ENCODE peak calls at places on chromosomes 1 and 21, in seven cellular contexts. U is neural crest cell, Z is IMR-90, O is Peyer's patch, L is progenitor cell of endocrine pancreas, V is heart right ventricle, X is mammary epithelial cell. B is an unnamed sample.
A peak's percentile ranks its signal among the peaks of the same experiment; 100 is the strongest.

GRCh38 chr1:33470495-33471012 is 1.9 kb upstream of the ZSCAN20 start:
- DNase-seq in U (peak; percentile 66), V (peak; percentile 72), O (peak; percentile 78), Z (peak; percentile 88), L (no peak), X (peak; percentile 87), B (peak; percentile 72)

GRCh38 chr1:4213599-4213998 is 313.5 kb upstream of the C1orf174 start:
- DNase-seq in U (no peak), O (no peak), X (no peak), Z (no peak), V (no peak), L (no peak), B (no peak)

GRCh38 chr21:34698270-34699015 is 29.6 kb downstream of the CLIC6 start:
- DNase-seq in O (no peak), V (no peak), L (no peak), X (no peak), Z (no peak), U (no peak), B (no peak)

GRCh38 chr1:212987702-212988322 is 27.9 kb downstream of the ANGEL2 start:
- DNase-seq in L (no peak), O (no peak), Z (peak; percentile 77), V (no peak), U (no peak), X (peak; percentile 37), B (no peak)

GRCh38 chr1:30378991-30379581 is 344.3 kb downstream of the MATN1 start:
- DNase-seq in V (no peak), O (no peak), L (no peak), X (peak; percentile 80), U (peak; percentile 21), Z (peak; percentile 69), B (no peak)

GRCh38 chr1:38724160-38725131 is 135.1 kb downstream of the RRAGC start:
- DNase-seq in L (no peak), U (no peak), X (no peak), V (no peak), O (no peak), Z (no peak), B (no peak)

GRCh38 chr21:34528131-34528561 is 16.1 kb upstream of the KCNE1 start:
- DNase-seq in U (no peak), O (no peak), V (no peak), Z (peak; percentile 51), L (no peak), X (no peak), B (no peak)

GRCh38 chr1:30383131-30383793 is 340.1 kb downstream of the MATN1 start:
- DNase-seq in X (no peak), V (no peak), L (no peak), U (no peak), O (no peak), Z (no peak), B (no peak)

GRCh38 chr1:175200626-175201025 is 8.1 kb upstream of the KIAA0040 start:
- DNase-seq in U (no peak), L (no peak), Z (no peak), X (no peak), O (no peak), V (no peak), B (no peak)

GRCh38 chr1:51724797-51725196 is 107.9 kb downstream of the OSBPL9 start:
- DNase-seq in L (no peak), Z (no peak), U (no peak), O (no peak), X (no peak), V (no peak), B (no peak)

GRCh38 chr1:96370752-96371151 is 350.8 kb upstream of the PTBP2 start:
- DNase-seq in L (no peak), U (no peak), V (no peak), Z (peak; percentile 96), X (peak; percentile 60), O (no peak), B (no peak)

GRCh38 chr1:228083871-228084278 is 1.4 kb downstream of the ARF1 start:
- DNase-seq in U (no peak), O (no peak), X (no peak), L (no peak), Z (peak; percentile 22), V (no peak), B (no peak)

GRCh38 chr1:244548558-244549115 is 87.6 kb downstream of the CATSPERE start:
- DNase-seq in U (no peak), O (no peak), L (no peak), Z (no peak), V (no peak), X (no peak), B (no peak)

GRCh38 chr1:231414260-231415016 is 7.6 kb downstream of the EGLN1 start:
- DNase-seq in O (no peak), U (no peak), V (no peak), L (no peak), Z (no peak), X (no peak), B (no peak)

GRCh38 chr1:43273708-43274107 is 3.9 kb downstream of the TMEM125 start:
- DNase-seq in O (no peak), U (no peak), X (no peak), L (no peak), V (no peak), Z (no peak), B (no peak)

GRCh38 chr1:101003012-101003650 is 22.5 kb downstream of the DPH5 start:
- DNase-seq in L (no peak), O (no peak), Z (no peak), U (no peak), X (peak; percentile 5), V (no peak), B (no peak)

GRCh38 chr1:176682830-176683229 is 219.9 kb downstream of the PAPPA2 start:
- DNase-seq in V (no peak), X (no peak), L (no peak), O (no peak), U (no peak), Z (no peak), B (no peak)

DNA sequence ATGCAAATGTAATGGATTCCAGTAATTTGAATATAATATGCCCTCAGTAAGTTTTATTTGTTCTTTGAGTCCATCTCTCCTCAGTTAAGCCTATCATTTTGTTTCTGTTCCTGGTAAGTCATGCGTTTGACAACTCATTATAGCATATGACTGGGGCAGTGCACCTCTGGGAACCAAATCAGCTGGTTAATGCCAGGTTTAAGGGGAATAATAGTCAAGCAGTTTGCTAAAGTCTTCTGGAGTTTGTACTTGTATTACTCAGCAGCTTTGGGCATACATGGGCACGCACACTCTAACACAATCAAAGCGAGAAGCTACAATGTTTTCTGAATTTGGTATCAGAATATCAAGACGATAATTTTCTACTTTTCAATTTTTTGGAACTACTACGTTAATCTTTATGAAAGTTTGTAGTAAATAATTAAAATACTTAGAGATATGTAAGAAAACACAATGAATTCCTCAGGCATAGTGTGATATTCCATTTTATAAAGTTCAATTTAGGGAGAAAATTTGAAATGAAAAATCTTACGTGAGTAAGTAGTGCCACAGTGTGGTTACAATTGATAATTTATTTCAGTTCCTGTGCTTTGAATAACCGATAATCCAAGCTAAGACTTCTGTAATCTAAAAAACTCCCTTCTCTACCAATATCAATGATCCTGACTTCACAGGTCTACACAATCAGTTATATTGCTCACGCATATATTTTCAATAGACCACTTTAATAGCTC is 43.8 kb upstream of the KCTD3 start:
- DNase-seq in U (no peak), O (no peak), Z (peak; percentile 52), V (no peak), L (no peak), X (no peak), B (no peak)
- TF ChIP-seq CTCF in U (peak; percentile 66), O (no peak), Z (peak; percentile 58), V (peak; percentile 37), L (peak; percentile 49), X (no peak), B (no peak)

DNA sequence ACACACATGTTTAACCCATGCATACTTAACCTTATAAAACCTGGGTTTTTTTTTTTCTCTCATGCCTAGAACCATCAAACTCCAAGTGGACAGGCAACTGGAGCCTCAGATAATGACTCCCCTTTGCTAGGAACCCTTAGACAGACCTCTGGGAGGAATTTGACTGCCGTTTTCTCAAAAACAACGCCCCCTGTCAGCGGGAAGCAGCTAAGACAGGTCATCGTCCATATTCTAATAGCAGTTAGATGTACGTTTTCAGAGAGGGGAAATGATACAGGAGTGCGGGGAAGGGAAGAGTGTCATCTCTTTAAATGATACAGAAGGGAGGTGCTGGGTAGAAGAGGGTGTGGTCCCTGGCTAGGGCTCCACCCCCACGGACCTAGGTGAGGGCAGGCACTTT is 34.7 kb downstream of the LRRC3 start:
- DNase-seq in X (no peak), V (no peak), Z (no peak), O (no peak), L (no peak), U (no peak), B (no peak)
- TF ChIP-seq CTCF in X (no peak), V (no peak), Z (no peak), O (no peak), L (no peak), U (peak; percentile 41), B (no peak)

DNA sequence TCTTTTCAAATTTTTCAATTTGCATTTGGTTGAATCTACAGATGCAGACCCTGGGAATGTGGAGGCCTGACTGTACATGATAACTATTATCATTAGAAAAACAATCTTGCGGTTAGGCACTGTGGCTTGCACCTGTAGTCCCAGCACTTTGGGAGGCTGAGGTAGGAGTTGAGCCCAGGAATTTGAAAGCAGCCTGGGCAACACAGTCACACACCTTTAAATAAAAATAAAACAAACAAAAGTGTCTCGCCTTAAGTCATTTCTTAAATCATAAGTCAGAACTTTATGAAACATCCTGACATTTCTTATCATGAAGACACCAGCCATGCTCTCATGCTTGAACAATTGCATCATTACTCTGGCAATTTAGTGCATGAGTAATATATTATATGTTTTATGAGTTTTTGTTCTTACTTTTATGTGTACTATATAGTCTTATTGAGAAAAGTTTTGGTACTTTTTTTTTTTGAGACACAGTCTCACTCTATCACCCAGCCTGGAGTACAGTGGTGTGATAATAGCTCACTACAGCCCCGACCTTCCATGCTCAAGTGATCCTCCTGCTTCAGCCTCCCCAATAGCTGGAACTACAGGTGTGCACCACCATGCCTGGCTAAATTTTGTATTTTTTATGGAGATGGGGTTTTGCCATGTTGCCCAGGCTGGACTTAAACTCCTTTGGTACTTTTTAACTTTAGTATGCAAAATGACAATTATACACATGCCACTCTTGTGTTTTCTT is 7.8 kb downstream of the TBX19 start:
- DNase-seq in U (no peak), L (no peak), X (peak; percentile 75), O (no peak), V (no peak), Z (peak; percentile 65), B (no peak)
- TF ChIP-seq CTCF in U (no peak), L (no peak), X (no peak), O (no peak), V (no peak), Z (no peak), B (no peak)

GRCh38 chr1:178057131-178057765 is 36.7 kb upstream of the RASAL2 start:
- DNase-seq in L (no peak), X (no peak), O (no peak), Z (no peak), U (no peak), V (no peak), B (no peak)

GRCh38 chr1:178055779-178056471 is 38.0 kb upstream of the RASAL2 start:
- DNase-seq in X (no peak), O (no peak), Z (peak; percentile 25), L (no peak), U (no peak), V (no peak), B (peak; percentile 73)

GRCh38 chr1:178057863-178058576 is 35.9 kb upstream of the RASAL2 start:
- DNase-seq in U (no peak), X (no peak), O (no peak), L (no peak), V (peak; percentile 72), Z (peak; percentile 48), B (no peak)

GRCh38 chr1:178052650-178053461 is 41.0 kb upstream of the RASAL2 start:
- DNase-seq in O (no peak), L (no peak), V (no peak), X (no peak), U (no peak), Z (peak; percentile 27), B (no peak)

GRCh38 chr1:178055093-178055492 is 38.8 kb upstream of the RASAL2 start:
- DNase-seq in V (peak; percentile 45), O (no peak), L (no peak), X (no peak), Z (no peak), U (peak; percentile 14), B (no peak)
- TF ChIP-seq CTCF in V (peak; percentile 62), O (no peak), L (peak; percentile 11), X (peak; percentile 37), Z (no peak), U (no peak), B (peak; percentile 10)